ENCODE peak calls at places on chromosomes 2 and 18, in nine cellular contexts. One of them, this sample, is unnamed.

GRCh38 chr2:84309281-84309680 is 149.8 kb downstream of the SUCLG1 start:
- DNase-seq in anterior cingulate cortex: no peak
- DNase-seq in T-helper 2 cell: no peak
- DNase-seq in NCI-H460: no peak
- DNase-seq in stimulated activated CD8-positive, alpha-beta memory T cell treated with anti-CD3 and anti-CD28 coated beads, Interleukin-7, amount 100 ng/mL, for 24 hours: no peak
- DNase-seq in endodermal cell: no peak
- DNase-seq in effector memory CD8-positive, alpha-beta T cell: no peak
- DNase-seq in 8988T: no peak
- DNase-seq in GM04504: no peak
- DNase-seq in this sample: no peak

GRCh38 chr2:75424936-75425619 is 135.7 kb downstream of the EVA1A start:
- DNase-seq in anterior cingulate cortex: no peak
- DNase-seq in T-helper 2 cell: no peak
- DNase-seq in NCI-H460: no peak
- DNase-seq in stimulated activated CD8-positive, alpha-beta memory T cell treated with anti-CD3 and anti-CD28 coated beads, Interleukin-7, amount 100 ng/mL, for 24 hours: no peak
- DNase-seq in endodermal cell: peak
- DNase-seq in effector memory CD8-positive, alpha-beta T cell: no peak
- DNase-seq in 8988T: no peak
- DNase-seq in GM04504: peak
- DNase-seq in this sample: no peak

GRCh38 chr2:221189431-221189830 is 382.7 kb downstream of the EPHA4 start:
- DNase-seq in anterior cingulate cortex: no peak
- DNase-seq in T-helper 2 cell: no peak
- DNase-seq in NCI-H460: no peak
- DNase-seq in stimulated activated CD8-positive, alpha-beta memory T cell treated with anti-CD3 and anti-CD28 coated beads, Interleukin-7, amount 100 ng/mL, for 24 hours: no peak
- DNase-seq in endodermal cell: peak
- DNase-seq in effector memory CD8-positive, alpha-beta T cell: no peak
- DNase-seq in 8988T: no peak
- DNase-seq in GM04504: no peak
- DNase-seq in this sample: no peak

GRCh38 chr2:235170536-235171510 is 219.0 kb downstream of the SH3BP4 start:
- DNase-seq in anterior cingulate cortex: no peak
- DNase-seq in T-helper 2 cell: no peak
- DNase-seq in NCI-H460: peak
- DNase-seq in stimulated activated CD8-positive, alpha-beta memory T cell treated with anti-CD3 and anti-CD28 coated beads, Interleukin-7, amount 100 ng/mL, for 24 hours: no peak
- DNase-seq in endodermal cell: peak
- DNase-seq in effector memory CD8-positive, alpha-beta T cell: no peak
- DNase-seq in 8988T: peak
- DNase-seq in GM04504: peak
- DNase-seq in this sample: no peak

GRCh38 chr2:9638532-9638931 is 7.7 kb upstream of the YWHAQ start:
- DNase-seq in anterior cingulate cortex: peak
- DNase-seq in T-helper 2 cell: no peak
- DNase-seq in NCI-H460: peak
- DNase-seq in stimulated activated CD8-positive, alpha-beta memory T cell treated with anti-CD3 and anti-CD28 coated beads, Interleukin-7, amount 100 ng/mL, for 24 hours: no peak
- DNase-seq in endodermal cell: no peak
- DNase-seq in effector memory CD8-positive, alpha-beta T cell: no peak
- DNase-seq in 8988T: no peak
- DNase-seq in GM04504: peak
- DNase-seq in this sample: no peak

GRCh38 chr18:34494359-34494696 is 215.8 kb upstream of the DTNA start:
- DNase-seq in anterior cingulate cortex: peak
- DNase-seq in T-helper 2 cell: no peak
- DNase-seq in NCI-H460: no peak
- DNase-seq in stimulated activated CD8-positive, alpha-beta memory T cell treated with anti-CD3 and anti-CD28 coated beads, Interleukin-7, amount 100 ng/mL, for 24 hours: no peak
- DNase-seq in endodermal cell: peak
- DNase-seq in effector memory CD8-positive, alpha-beta T cell: no peak
- DNase-seq in 8988T: peak
- DNase-seq in GM04504: no peak
- DNase-seq in this sample: no peak

GRCh38 chr2:9820020-9820973 is 23.0 kb upstream of the TAF1B start:
- DNase-seq in anterior cingulate cortex: no peak
- DNase-seq in T-helper 2 cell: no peak
- DNase-seq in NCI-H460: no peak
- DNase-seq in stimulated activated CD8-positive, alpha-beta memory T cell treated with anti-CD3 and anti-CD28 coated beads, Interleukin-7, amount 100 ng/mL, for 24 hours: no peak
- DNase-seq in endodermal cell: peak
- DNase-seq in effector memory CD8-positive, alpha-beta T cell: no peak
- DNase-seq in 8988T: no peak
- DNase-seq in GM04504: no peak
- DNase-seq in this sample: no peak

GRCh38 chr18:22005191-22005824 is 164.1 kb upstream of the GATA6 start:
- DNase-seq in anterior cingulate cortex: no peak
- DNase-seq in T-helper 2 cell: no peak
- DNase-seq in NCI-H460: no peak
- DNase-seq in stimulated activated CD8-positive, alpha-beta memory T cell treated with anti-CD3 and anti-CD28 coated beads, Interleukin-7, amount 100 ng/mL, for 24 hours: no peak
- DNase-seq in endodermal cell: no peak
- DNase-seq in effector memory CD8-positive, alpha-beta T cell: no peak
- DNase-seq in 8988T: no peak
- DNase-seq in GM04504: no peak
- DNase-seq in this sample: no peak

GRCh38 chr18:54223568-54224241 is 764 bp downstream of the MBD2 start:
- DNase-seq in anterior cingulate cortex: peak
- DNase-seq in T-helper 2 cell: peak
- DNase-seq in NCI-H460: no peak
- DNase-seq in stimulated activated CD8-positive, alpha-beta memory T cell treated with anti-CD3 and anti-CD28 coated beads, Interleukin-7, amount 100 ng/mL, for 24 hours: no peak
- DNase-seq in endodermal cell: peak
- DNase-seq in effector memory CD8-positive, alpha-beta T cell: peak
- DNase-seq in 8988T: no peak
- DNase-seq in GM04504: peak
- DNase-seq in this sample: peak

GRCh38 chr2:37459095-37459981 is 114.9 kb downstream of the QPCT start:
- DNase-seq in anterior cingulate cortex: no peak
- DNase-seq in T-helper 2 cell: no peak
- DNase-seq in NCI-H460: no peak
- DNase-seq in stimulated activated CD8-positive, alpha-beta memory T cell treated with anti-CD3 and anti-CD28 coated beads, Interleukin-7, amount 100 ng/mL, for 24 hours: no peak
- DNase-seq in endodermal cell: no peak
- DNase-seq in effector memory CD8-positive, alpha-beta T cell: no peak
- DNase-seq in 8988T: no peak
- DNase-seq in GM04504: no peak
- DNase-seq in this sample: no peak

GRCh38 chr2:116696223-116696622 is 1118.3 kb upstream of the DDX18 start:
- DNase-seq in anterior cingulate cortex: no peak
- DNase-seq in T-helper 2 cell: no peak
- DNase-seq in NCI-H460: no peak
- DNase-seq in stimulated activated CD8-positive, alpha-beta memory T cell treated with anti-CD3 and anti-CD28 coated beads, Interleukin-7, amount 100 ng/mL, for 24 hours: no peak
- DNase-seq in endodermal cell: no peak
- DNase-seq in effector memory CD8-positive, alpha-beta T cell: no peak
- DNase-seq in 8988T: no peak
- DNase-seq in GM04504: no peak
- DNase-seq in this sample: no peak

GRCh38 chr18:3869848-3870247 is 419.9 kb downstream of the TGIF1 start:
- DNase-seq in anterior cingulate cortex: no peak
- DNase-seq in T-helper 2 cell: peak
- DNase-seq in NCI-H460: peak
- DNase-seq in stimulated activated CD8-positive, alpha-beta memory T cell treated with anti-CD3 and anti-CD28 coated beads, Interleukin-7, amount 100 ng/mL, for 24 hours: no peak
- DNase-seq in endodermal cell: no peak
- DNase-seq in effector memory CD8-positive, alpha-beta T cell: no peak
- DNase-seq in 8988T: no peak
- DNase-seq in GM04504: peak
- DNase-seq in this sample: no peak

GRCh38 chr2:42872736-42873135 is 80.4 kb upstream of the HAAO start:
- DNase-seq in anterior cingulate cortex: no peak
- DNase-seq in T-helper 2 cell: no peak
- DNase-seq in NCI-H460: no peak
- DNase-seq in stimulated activated CD8-positive, alpha-beta memory T cell treated with anti-CD3 and anti-CD28 coated beads, Interleukin-7, amount 100 ng/mL, for 24 hours: no peak
- DNase-seq in endodermal cell: no peak
- DNase-seq in effector memory CD8-positive, alpha-beta T cell: no peak
- DNase-seq in 8988T: no peak
- DNase-seq in GM04504: peak
- DNase-seq in this sample: no peak

GRCh38 chr18:33804258-33804657 is 226.2 kb downstream of the ASXL3 start:
- DNase-seq in anterior cingulate cortex: no peak
- DNase-seq in T-helper 2 cell: no peak
- DNase-seq in NCI-H460: no peak
- DNase-seq in stimulated activated CD8-positive, alpha-beta memory T cell treated with anti-CD3 and anti-CD28 coated beads, Interleukin-7, amount 100 ng/mL, for 24 hours: no peak
- DNase-seq in endodermal cell: no peak
- DNase-seq in effector memory CD8-positive, alpha-beta T cell: no peak
- DNase-seq in 8988T: no peak
- DNase-seq in GM04504: no peak
- DNase-seq in this sample: no peak

GRCh38 chr18:49546719-49547273 is 15.1 kb upstream of the LIPG start:
- DNase-seq in anterior cingulate cortex: no peak
- DNase-seq in T-helper 2 cell: no peak
- DNase-seq in NCI-H460: no peak
- DNase-seq in stimulated activated CD8-positive, alpha-beta memory T cell treated with anti-CD3 and anti-CD28 coated beads, Interleukin-7, amount 100 ng/mL, for 24 hours: no peak
- DNase-seq in endodermal cell: peak
- DNase-seq in effector memory CD8-positive, alpha-beta T cell: no peak
- DNase-seq in 8988T: no peak
- DNase-seq in GM04504: no peak
- DNase-seq in this sample: no peak

GRCh38 chr2:218879881-218880748 is 537 bp upstream of the WNT10A start:
- DNase-seq in anterior cingulate cortex: no peak
- DNase-seq in T-helper 2 cell: peak
- DNase-seq in NCI-H460: no peak
- DNase-seq in stimulated activated CD8-positive, alpha-beta memory T cell treated with anti-CD3 and anti-CD28 coated beads, Interleukin-7, amount 100 ng/mL, for 24 hours: no peak
- DNase-seq in endodermal cell: peak
- DNase-seq in effector memory CD8-positive, alpha-beta T cell: peak
- DNase-seq in 8988T: no peak
- DNase-seq in GM04504: no peak
- DNase-seq in this sample: peak

GRCh38 chr2:226802573-226802972 is 3.0 kb upstream of the IRS1 start:
- DNase-seq in anterior cingulate cortex: no peak
- DNase-seq in T-helper 2 cell: peak
- DNase-seq in NCI-H460: peak
- DNase-seq in stimulated activated CD8-positive, alpha-beta memory T cell treated with anti-CD3 and anti-CD28 coated beads, Interleukin-7, amount 100 ng/mL, for 24 hours: no peak
- DNase-seq in endodermal cell: no peak
- DNase-seq in effector memory CD8-positive, alpha-beta T cell: peak
- DNase-seq in 8988T: no peak
- DNase-seq in GM04504: no peak
- DNase-seq in this sample: no peak

GRCh38 chr2:101581675-101582299 is 106.9 kb upstream of the RFX8 start:
- DNase-seq in anterior cingulate cortex: no peak
- DNase-seq in T-helper 2 cell: no peak
- DNase-seq in NCI-H460: no peak
- DNase-seq in stimulated activated CD8-positive, alpha-beta memory T cell treated with anti-CD3 and anti-CD28 coated beads, Interleukin-7, amount 100 ng/mL, for 24 hours: no peak
- DNase-seq in endodermal cell: no peak
- DNase-seq in effector memory CD8-positive, alpha-beta T cell: no peak
- DNase-seq in 8988T: no peak
- DNase-seq in GM04504: no peak
- DNase-seq in this sample: no peak

This sample was measured in CD14-positive monocyte.